ENCODE peak calls at places on chromosomes 6 and 20, in six cellular contexts. Y is body of pancreas, N is ovary, U is AG09319, K is H1, P is endothelial cell. Q is an unnamed sample.

GRCh38 chr6:142822882-142823578 is 121.9 kb downstream of the HIVEP2 start:
- DNase-seq in P (peak), Y (no peak), U (no peak), K (peak), N (no peak), Q (no peak)

GRCh38 chr6:11425431-11425871 is 112.1 kb upstream of the TMEM170B start:
- DNase-seq in P (no peak), U (no peak), K (no peak), N (no peak), Y (no peak), Q (no peak)

GRCh38 chr6:138289739-138290138 is 71.4 kb upstream of the PBOV1 start:
- DNase-seq in U (no peak), K (no peak), P (peak), Y (peak), N (no peak), Q (no peak)

GRCh38 chr6:71468841-71469750 is 180.5 kb downstream of the OGFRL1 start:
- DNase-seq in N (no peak), U (peak), Y (no peak), P (no peak), K (no peak), Q (peak)

GRCh38 chr6:45367999-45368398 is 9.7 kb downstream of the SUPT3H start:
- DNase-seq in Y (no peak), U (no peak), N (no peak), P (no peak), K (no peak), Q (no peak)

GRCh38 chr6:145964948-145965366 is 799 bp upstream of the SHPRH start:
- DNase-seq in N (no peak), P (no peak), Y (no peak), U (no peak), K (no peak), Q (no peak)

GRCh38 chr20:10259166-10259565 is 40.5 kb downstream of the SNAP25 start:
- DNase-seq in Y (no peak), U (no peak), K (no peak), N (no peak), P (no peak), Q (no peak)

GRCh38 chr6:8904754-8905153 is 469.4 kb upstream of the SLC35B3 start:
- DNase-seq in N (no peak), P (no peak), K (peak), Y (no peak), U (no peak), Q (no peak)

GRCh38 chr6:12298017-12298958 is 8.1 kb downstream of the EDN1 start:
- DNase-seq in U (no peak), Y (no peak), N (no peak), K (no peak), P (no peak), Q (no peak)

DNA sequence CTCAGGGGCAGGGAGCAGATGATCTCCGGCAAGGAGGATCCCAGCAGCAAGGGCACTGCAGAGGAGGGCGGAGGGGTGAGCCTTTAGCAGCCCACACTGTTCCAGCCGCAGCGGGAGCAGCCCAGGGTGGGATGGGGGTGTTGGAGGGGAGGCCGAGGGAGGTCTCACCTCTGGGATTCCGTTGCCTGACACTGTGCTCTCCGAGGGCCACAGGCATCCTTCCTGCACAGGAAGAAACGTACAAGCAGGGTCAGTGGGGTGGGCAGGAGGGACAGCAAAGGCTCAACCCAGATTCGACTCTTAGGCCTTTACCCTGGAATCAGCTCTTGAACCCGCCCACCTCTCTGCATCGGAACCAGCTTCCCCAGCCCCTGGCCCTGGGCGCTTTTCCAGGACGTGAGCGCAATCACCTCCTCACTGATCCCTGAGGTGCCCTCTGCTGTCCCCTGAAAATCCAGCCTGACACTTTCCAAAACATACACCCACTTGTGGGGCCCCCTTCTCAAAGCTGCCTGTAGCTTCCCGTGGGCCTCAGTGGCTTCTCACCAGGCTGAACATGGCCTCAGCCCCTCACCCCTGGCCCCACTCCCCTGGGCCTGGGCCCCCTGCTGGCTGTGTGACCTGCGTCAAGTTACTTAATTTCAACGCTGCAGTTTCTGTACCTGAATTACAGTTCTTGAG is 32.8 kb upstream of the ZBP1 start:
- DNase-seq in Y (no peak), N (peak), P (peak), U (no peak), K (no peak), Q (no peak)
- TF ChIP-seq CTCF in Y (no peak), N (no peak), P (no peak), U (no peak), K (no peak), Q (no peak)

GRCh38 chr6:56370127-56370540 is 122.8 kb upstream of the COL21A1 start:
- DNase-seq in K (no peak), P (peak), Y (peak), N (no peak), U (peak), Q (peak)
- TF ChIP-seq CTCF in K (peak), P (no peak), Y (peak), N (no peak), U (peak), Q (peak)

DNA sequence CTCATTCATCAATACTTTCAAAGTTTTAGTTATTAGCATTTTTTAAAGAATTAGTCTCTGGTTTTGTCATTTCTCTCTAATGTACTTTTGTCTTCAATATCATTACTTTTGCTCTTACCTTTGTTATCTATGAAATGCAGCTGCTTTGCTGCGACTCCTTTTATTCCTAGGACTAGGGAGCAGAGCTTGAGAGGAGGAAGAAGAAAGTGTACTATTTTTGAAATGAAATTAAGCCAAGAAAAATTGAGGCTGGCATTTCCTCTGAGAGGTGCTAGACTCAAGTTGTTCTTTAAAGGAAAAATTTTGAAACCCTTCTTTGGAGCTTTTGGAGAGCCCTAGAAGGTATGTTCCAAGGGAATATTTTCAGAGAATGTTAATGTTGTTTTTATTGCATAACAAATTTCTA is 48.3 kb upstream of the MRAP2 start:
- DNase-seq in N (no peak), K (no peak), P (no peak), Y (no peak), U (no peak), Q (no peak)
- TF ChIP-seq CTCF in N (no peak), K (no peak), P (no peak), Y (no peak), U (no peak), Q (no peak)

GRCh38 chr6:135012349-135012748 is 42.3 kb downstream of the HBS1L start:
- DNase-seq in K (no peak), U (no peak), Y (no peak), N (no peak), P (no peak), Q (no peak)
- TF ChIP-seq CTCF in K (no peak), U (no peak), Y (no peak), N (no peak), P (no peak), Q (peak)

GRCh38 chr6:156949376-156949775 is 172.2 kb downstream of the ARID1B start:
- DNase-seq in U (no peak), K (no peak), N (no peak), Y (peak), P (no peak), Q (peak)
- TF ChIP-seq CTCF in U (no peak), K (no peak), N (no peak), Y (no peak), P (no peak), Q (no peak)

GRCh38 chr20:59677586-59677985 is 73.2 kb downstream of the PHACTR3 start:
- DNase-seq in U (no peak), Y (no peak), N (no peak), P (no peak), K (no peak), Q (no peak)
- TF ChIP-seq CTCF in U (no peak), Y (no peak), N (no peak), P (no peak), K (no peak), Q (no peak)

GRCh38 chr20:32523613-32524218 is 61.4 kb downstream of the NOL4L start:
- DNase-seq in P (no peak), Y (no peak), N (no peak), U (no peak), K (no peak), Q (no peak)
- TF ChIP-seq CTCF in P (no peak), Y (no peak), N (no peak), U (no peak), K (no peak), Q (no peak)

GRCh38 chr20:52127309-52127708 is 64.3 kb downstream of the ZFP64 start:
- DNase-seq in N (no peak), P (no peak), U (no peak), Y (no peak), K (no peak), Q (no peak)

GRCh38 chr20:52129611-52130010 is 62.0 kb downstream of the ZFP64 start:
- DNase-seq in N (no peak), P (no peak), Y (no peak), K (no peak), U (no peak), Q (peak)

GRCh38 chr20:52130406-52130805 is 61.2 kb downstream of the ZFP64 start:
- DNase-seq in N (no peak), Y (no peak), K (no peak), P (no peak), U (no peak), Q (no peak)

GRCh38 chr20:52131048-52131643 is 60.4 kb downstream of the ZFP64 start:
- DNase-seq in N (no peak), P (no peak), K (no peak), Y (no peak), U (no peak), Q (no peak)

GRCh38 chr20:52132337-52132736 is 59.2 kb downstream of the ZFP64 start:
- DNase-seq in K (no peak), Y (no peak), N (no peak), U (no peak), P (no peak), Q (no peak)
- TF ChIP-seq CTCF in K (no peak), Y (no peak), N (no peak), U (no peak), P (no peak), Q (peak)

DNA sequence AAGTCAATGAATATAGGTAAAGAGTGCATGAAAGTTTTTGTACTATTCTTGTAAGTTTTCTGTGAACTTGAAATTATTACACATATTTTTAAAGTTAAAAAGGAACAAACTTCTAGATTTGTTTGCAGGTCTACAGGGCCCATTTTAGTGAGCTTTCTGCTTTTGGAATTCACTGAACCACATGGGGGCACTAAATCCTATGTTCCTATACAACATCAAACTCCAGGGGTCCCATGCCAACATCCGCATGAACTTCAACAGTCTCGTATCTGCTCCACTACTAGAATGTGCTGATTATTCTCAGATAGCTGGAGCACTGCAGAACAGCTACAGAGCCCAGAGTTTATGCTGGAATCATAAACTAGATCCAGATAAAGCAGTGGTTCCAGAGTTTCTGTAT is 347.9 kb upstream of the SPTLC3 start:
- DNase-seq in U (no peak), P (peak), Y (peak), K (peak), N (no peak), Q (no peak)
- TF ChIP-seq CTCF in U (no peak), P (peak), Y (peak), K (peak), N (no peak), Q (peak)